ENCODE peak calls at places on chromosomes 11 and 22, in six cellular contexts. One of them, this sample, is unnamed.

GRCh38 chr11:45144126-45145082 is 2.0 kb upstream of the PRDM11 start:
- DNase-seq in suprapubic skin: no peak
- DNase-seq in left ventricle myocardium inferior: no peak
- DNase-seq in A172: no peak
- DNase-seq in LoVo: no peak
- DNase-seq in NCI-H1105: no peak
- DNase-seq in this sample: no peak

GRCh38 chr22:30238661-30239420 is 7.7 kb downstream of the LIF start:
- DNase-seq in left ventricle myocardium inferior: peak
- DNase-seq in A172: peak
- DNase-seq in suprapubic skin: no peak
- DNase-seq in NCI-H1105: no peak
- DNase-seq in LoVo: no peak
- DNase-seq in this sample: peak

GRCh38 chr11:75577198-75577597 is 15.1 kb downstream of the SERPINH1 start:
- DNase-seq in suprapubic skin: no peak
- DNase-seq in left ventricle myocardium inferior: no peak
- DNase-seq in NCI-H1105: no peak
- DNase-seq in LoVo: no peak
- DNase-seq in A172: peak
- DNase-seq in this sample: peak

GRCh38 chr22:27337676-27338075 is 463.9 kb downstream of the MN1 start:
- DNase-seq in LoVo: no peak
- DNase-seq in suprapubic skin: no peak
- DNase-seq in A172: no peak
- DNase-seq in left ventricle myocardium inferior: no peak
- DNase-seq in NCI-H1105: no peak
- DNase-seq in this sample: no peak

GRCh38 chr11:65213322-65214211 is 31.8 kb downstream of the CAPN1 start:
- DNase-seq in left ventricle myocardium inferior: no peak
- DNase-seq in A172: no peak
- DNase-seq in LoVo: no peak
- DNase-seq in NCI-H1105: no peak
- DNase-seq in suprapubic skin: peak
- DNase-seq in this sample: no peak

GRCh38 chr11:61805146-61805545 is 11.7 kb downstream of the FADS1 start:
- DNase-seq in left ventricle myocardium inferior: no peak
- DNase-seq in suprapubic skin: no peak
- DNase-seq in A172: no peak
- DNase-seq in LoVo: no peak
- DNase-seq in NCI-H1105: no peak
- DNase-seq in this sample: no peak

GRCh38 chr11:95067828-95068244 is 1.1 kb downstream of the SRSF8 start:
- DNase-seq in left ventricle myocardium inferior: no peak
- DNase-seq in LoVo: no peak
- DNase-seq in NCI-H1105: no peak
- DNase-seq in A172: no peak
- DNase-seq in suprapubic skin: no peak
- DNase-seq in this sample: peak

GRCh38 chr11:61350336-61350735 is 11.3 kb downstream of the CYB561A3 start:
- DNase-seq in NCI-H1105: no peak
- DNase-seq in left ventricle myocardium inferior: no peak
- DNase-seq in suprapubic skin: no peak
- DNase-seq in LoVo: no peak
- DNase-seq in A172: no peak
- DNase-seq in this sample: no peak

GRCh38 chr11:92376146-92376599 is 151.6 kb downstream of the FAT3 start:
- DNase-seq in A172: peak
- DNase-seq in suprapubic skin: no peak
- DNase-seq in LoVo: no peak
- DNase-seq in NCI-H1105: no peak
- DNase-seq in left ventricle myocardium inferior: no peak
- DNase-seq in this sample: no peak

This sample was measured in uterus.